ENCODE peak calls at places on chromosome 13, in four cellular contexts. O, H, L and B are unnamed samples.

GRCh38 chr13:28357846-28358496 is 137.0 kb downstream of the FLT1 start:
- DNase-seq in H (no peak), O (no peak), L (no peak), B (no peak)

GRCh38 chr13:40464991-40465390 is 201.4 kb downstream of the FOXO1 start:
- DNase-seq in O (no peak), L (no peak), H (no peak), B (no peak)

GRCh38 chr13:38341149-38341692 is 8.4 kb upstream of the UFM1 start:
- DNase-seq in O (no peak), L (no peak), H (no peak), B (no peak)

GRCh38 chr13:60969659-60970058 is 446.0 kb downstream of the PCDH20 start:
- DNase-seq in H (no peak), L (no peak), O (no peak), B (no peak)

GRCh38 chr13:27830010-27830409 is 37.7 kb downstream of the GSX1 start:
- DNase-seq in H (peak; percentile 27), O (peak; percentile 26), L (peak; percentile 47), B (peak; percentile 0)

GRCh38 chr13:37540228-37540627 is 58.3 kb downstream of the POSTN start:
- DNase-seq in H (peak; percentile 88), O (no peak), L (no peak), B (no peak)

GRCh38 chr13:41050041-41050440 is 11.3 kb upstream of the WBP4 start:
- DNase-seq in O (no peak), H (peak; percentile 50), L (no peak), B (no peak)

GRCh38 chr13:86051134-86052103 is 252.2 kb upstream of the SLITRK6 start:
- DNase-seq in H (no peak), O (no peak), L (no peak), B (no peak)

GRCh38 chr13:61664821-61665705 is 249.4 kb upstream of the PCDH20 start:
- DNase-seq in O (no peak), L (no peak), H (peak; percentile 9), B (no peak)

GRCh38 chr13:20583803-20584293 is 16.9 kb downstream of the IFT88 start:
- DNase-seq in H (no peak), O (no peak), L (no peak), B (no peak)

GRCh38 chr13:73835138-73835721 is 299.0 kb downstream of the KLF12 start:
- DNase-seq in O (no peak), L (no peak), H (peak; percentile 69), B (peak; percentile 59)

GRCh38 chr13:51093574-51093973 is 17.5 kb downstream of the C13orf42 start:
- DNase-seq in O (no peak), L (no peak), H (no peak), B (no peak)

GRCh38 chr13:39552233-39552632 is 50.8 kb downstream of the LHFPL6 start:
- DNase-seq in L (no peak), H (no peak), O (no peak), B (no peak)

GRCh38 chr13:93689333-93689732 is 462.7 kb downstream of the GPC6 start:
- DNase-seq in H (no peak), O (no peak), L (no peak), B (no peak)

GRCh38 chr13:113187263-113187669 is 21.2 kb downstream of the PCID2 start:
- DNase-seq in O (no peak), H (peak; percentile 100), L (no peak), B (no peak)

GRCh38 chr13:110495376-110495775 is 66.1 kb downstream of the RAB20 start:
- DNase-seq in O (no peak), L (no peak), H (no peak), B (no peak)

GRCh38 chr13:26465514-26465913 is 92.0 kb upstream of the WASF3 start:
- DNase-seq in L (no peak), H (peak; percentile 83), O (no peak), B (no peak)

GRCh38 chr13:50244913-50245574 is 229.8 kb downstream of the KCNRG start:
- DNase-seq in H (peak; percentile 91), O (no peak), L (no peak), B (peak; percentile 17)

GRCh38 chr13:112769615-112770014 is 79.8 kb downstream of the ATP11A start:
- DNase-seq in O (no peak), H (no peak), L (no peak), B (no peak)

GRCh38 chr13:111255228-111255790 is 65.1 kb upstream of the TEX29 start:
- DNase-seq in O (no peak), L (no peak), H (no peak), B (no peak)

GRCh38 chr13:20301391-20302071 is 69.4 kb upstream of the GJB6 start:
- DNase-seq in H (no peak), O (no peak), L (no peak), B (no peak)

GRCh38 chr13:79886601-79887000 is 405.6 kb downstream of the NDFIP2 start:
- DNase-seq in H (no peak), L (no peak), O (no peak), B (no peak)

GRCh38 chr13:27621116-27621365 is 651 bp upstream of the POLR1D start:
- DNase-seq in L (no peak), H (no peak), O (no peak), B (no peak)

GRCh38 chr13:35714588-35714987 is 238.1 kb upstream of the MAB21L1 start:
- DNase-seq in L (no peak), O (no peak), H (no peak), B (no peak)

GRCh38 chr13:75319244-75319643 is 162.7 kb downstream of the TBC1D4 start:
- DNase-seq in H (peak; percentile 71), L (peak; percentile 30), O (no peak), B (no peak)

GRCh38 chr13:84609716-84610115 is 727.4 kb upstream of the SLITRK1 start:
- DNase-seq in L (no peak), H (peak; percentile 24), O (no peak), B (no peak)